ENCODE peak calls at places on chromosomes 11 and 22, in four cellular contexts. One of them, this sample, is unnamed.
A peak's percentile ranks its signal among the peaks of the same experiment; 100 is the strongest.

GRCh38 chr11:80297808-80298460 is 857.1 kb upstream of the TENM4 start:
- DNase-seq in activated CD4-positive, alpha-beta T cell treated with anti-CD3 and anti-CD28 coated beads for 24 hours: no peak
- DNase-seq in T-cell: no peak
- DNase-seq in NCI-H226: peak; percentile 55
- DNase-seq in this sample: no peak

GRCh38 chr22:50326225-50326958 is 420 bp downstream of the DENND6B start:
- DNase-seq in activated CD4-positive, alpha-beta T cell treated with anti-CD3 and anti-CD28 coated beads for 24 hours: no peak
- DNase-seq in T-cell: no peak
- DNase-seq in NCI-H226: no peak
- DNase-seq in this sample: no peak

GRCh38 chr11:78418584-78419211 is 1.1 kb upstream of the GAB2 start:
- DNase-seq in activated CD4-positive, alpha-beta T cell treated with anti-CD3 and anti-CD28 coated beads for 24 hours: no peak
- DNase-seq in T-cell: no peak
- DNase-seq in NCI-H226: no peak
- DNase-seq in this sample: no peak

GRCh38 chr22:33897621-33897910 is 22.7 kb downstream of the LARGE1 start:
- DNase-seq in activated CD4-positive, alpha-beta T cell treated with anti-CD3 and anti-CD28 coated beads for 24 hours: no peak
- DNase-seq in T-cell: no peak
- DNase-seq in NCI-H226: no peak
- DNase-seq in this sample: no peak

GRCh38 chr11:114977596-114977995 is 299.3 kb downstream of the NXPE2 start:
- DNase-seq in activated CD4-positive, alpha-beta T cell treated with anti-CD3 and anti-CD28 coated beads for 24 hours: no peak
- DNase-seq in T-cell: no peak
- DNase-seq in NCI-H226: no peak
- DNase-seq in this sample: no peak

GRCh38 chr11:134545521-134545920 is 133.5 kb upstream of the B3GAT1 start:
- DNase-seq in activated CD4-positive, alpha-beta T cell treated with anti-CD3 and anti-CD28 coated beads for 24 hours: no peak
- DNase-seq in T-cell: no peak
- DNase-seq in NCI-H226: no peak
- DNase-seq in this sample: no peak

GRCh38 chr11:134730096-134730495 is 318.1 kb upstream of the B3GAT1 start:
- DNase-seq in activated CD4-positive, alpha-beta T cell treated with anti-CD3 and anti-CD28 coated beads for 24 hours: no peak
- DNase-seq in T-cell: no peak
- DNase-seq in NCI-H226: no peak
- DNase-seq in this sample: no peak

GRCh38 chr11:64334764-64335741 is 5.0 kb upstream of the CCDC88B start:
- DNase-seq in activated CD4-positive, alpha-beta T cell treated with anti-CD3 and anti-CD28 coated beads for 24 hours: no peak
- DNase-seq in T-cell: no peak
- DNase-seq in NCI-H226: peak; percentile 99
- DNase-seq in this sample: no peak

GRCh38 chr11:1654388-1655167 is 25.0 kb downstream of the KRTAP5-5 start:
- DNase-seq in activated CD4-positive, alpha-beta T cell treated with anti-CD3 and anti-CD28 coated beads for 24 hours: no peak
- DNase-seq in T-cell: no peak
- DNase-seq in NCI-H226: no peak
- DNase-seq in this sample: no peak

GRCh38 chr22:37563153-37564081 is 3.1 kb downstream of the CDC42EP1 start:
- DNase-seq in activated CD4-positive, alpha-beta T cell treated with anti-CD3 and anti-CD28 coated beads for 24 hours: no peak
- DNase-seq in T-cell: no peak
- DNase-seq in NCI-H226: peak; percentile 90
- DNase-seq in this sample: no peak

GRCh38 chr11:2519879-2520735 is 75.3 kb downstream of the KCNQ1 start:
- DNase-seq in activated CD4-positive, alpha-beta T cell treated with anti-CD3 and anti-CD28 coated beads for 24 hours: no peak
- DNase-seq in T-cell: no peak
- DNase-seq in NCI-H226: no peak
- DNase-seq in this sample: no peak

GRCh38 chr11:118002010-118002540 is 15.9 kb downstream of the IL10RA start:
- DNase-seq in activated CD4-positive, alpha-beta T cell treated with anti-CD3 and anti-CD28 coated beads for 24 hours: no peak
- DNase-seq in T-cell: no peak
- DNase-seq in NCI-H226: no peak
- DNase-seq in this sample: peak; percentile 30

GRCh38 chr11:108093128-108093904 is 28.1 kb upstream of the ACAT1 start:
- DNase-seq in activated CD4-positive, alpha-beta T cell treated with anti-CD3 and anti-CD28 coated beads for 24 hours: no peak
- DNase-seq in T-cell: no peak
- DNase-seq in NCI-H226: no peak
- DNase-seq in this sample: no peak

GRCh38 chr22:23896523-23897186 is 2.5 kb downstream of the MIF start:
- DNase-seq in activated CD4-positive, alpha-beta T cell treated with anti-CD3 and anti-CD28 coated beads for 24 hours: no peak
- DNase-seq in T-cell: no peak
- DNase-seq in NCI-H226: no peak
- DNase-seq in this sample: no peak

This sample was measured in CD4-positive, alpha-beta memory T cell.